ENCODE peak calls at places on chromosomes 7 and 10, in seven cellular contexts. U is CD8-positive, alpha-beta T cell; T is pancreas; F is neural progenitor cell; M is WERI-Rb-1; P is tibial artery; L is heart right ventricle. C is an unnamed sample.

GRCh38 chr10:25704622-25705021 is 229.4 kb upstream of the MYO3A start:
- DNase-seq in U (no peak), T (no peak), F (no peak), M (no peak), P (no peak), L (no peak), C (no peak)

GRCh38 chr7:53422291-53422690 is 386.9 kb downstream of the POM121L12 start:
- DNase-seq in U (no peak), T (no peak), F (no peak), M (no peak), P (no peak), L (no peak), C (no peak)

GRCh38 chr7:135661311-135662122 is 797 bp upstream of the STMP1 start:
- DNase-seq in U (no peak), T (peak; percentile 31), F (no peak), M (no peak), P (no peak), L (no peak), C (no peak)

GRCh38 chr10:8059191-8059936 is 4.9 kb downstream of the GATA3 start:
- DNase-seq in U (peak; percentile 56), T (no peak), F (peak; percentile 45), M (no peak), P (no peak), L (no peak), C (no peak)

GRCh38 chr7:36985866-36986402 is 261.6 kb upstream of the AOAH start:
- DNase-seq in U (no peak), T (no peak), F (no peak), M (peak; percentile 38), P (no peak), L (no peak), C (no peak)

GRCh38 chr10:89275383-89275782 is 23.8 kb upstream of the LIPA start:
- DNase-seq in U (no peak), T (no peak), F (no peak), M (no peak), P (no peak), L (no peak), C (no peak)

GRCh38 chr10:84114088-84114667 is 25.1 kb upstream of the GHITM start:
- DNase-seq in U (no peak), T (no peak), F (peak; percentile 28), M (no peak), P (no peak), L (no peak), C (no peak)

GRCh38 chr7:98669417-98670015 is 52.4 kb downstream of the NPTX2 start:
- DNase-seq in U (no peak), T (no peak), F (no peak), M (no peak), P (no peak), L (peak; percentile 13), C (no peak)

GRCh38 chr10:1142596-1142995 is 86.4 kb downstream of the WDR37 start:
- DNase-seq in U (no peak), T (no peak), F (peak; percentile 32), M (no peak), P (no peak), L (no peak), C (no peak)

GRCh38 chr10:4057725-4058513 is 272.9 kb upstream of the KLF6 start:
- DNase-seq in U (no peak), T (no peak), F (no peak), M (no peak), P (no peak), L (no peak), C (no peak)

GRCh38 chr10:66277481-66277880 is 648.4 kb upstream of the LRRTM3 start:
- DNase-seq in U (no peak), T (no peak), F (no peak), M (no peak), P (no peak), L (no peak), C (no peak)

GRCh38 chr10:31102421-31102820 is 70.8 kb upstream of the ZNF438 start:
- DNase-seq in U (no peak), T (no peak), F (no peak), M (no peak), P (no peak), L (no peak), C (no peak)

GRCh38 chr7:2754912-2755311 is 66.9 kb downstream of the AMZ1 start:
- DNase-seq in U (no peak), T (no peak), F (no peak), M (no peak), P (no peak), L (no peak), C (no peak)

GRCh38 chr10:68594405-68594804 is 34.3 kb downstream of the TET1 start:
- DNase-seq in U (no peak), T (no peak), F (no peak), M (no peak), P (no peak), L (peak; percentile 39), C (no peak)

GRCh38 chr10:6114758-6115410 is 26.1 kb downstream of the RBM17 start:
- DNase-seq in U (no peak), T (no peak), F (no peak), M (no peak), P (no peak), L (peak; percentile 32), C (no peak)

GRCh38 chr7:154503962-154504550 is 451.9 kb downstream of the DPP6 start:
- DNase-seq in U (no peak), T (no peak), F (peak; percentile 73), M (no peak), P (no peak), L (no peak), C (peak; percentile 75)

GRCh38 chr7:24734306-24734705 is 23.0 kb downstream of the GSDME start:
- DNase-seq in U (no peak), T (no peak), F (no peak), M (no peak), P (no peak), L (no peak), C (no peak)

GRCh38 chr10:86248062-86248461 is 118.5 kb downstream of the GRID1 start:
- DNase-seq in U (no peak), T (no peak), F (no peak), M (no peak), P (no peak), L (no peak), C (no peak)

GRCh38 chr10:132417957-132418441 is 21.0 kb downstream of the PWWP2B start:
- DNase-seq in U (no peak), T (peak; percentile 56), F (no peak), M (no peak), P (no peak), L (no peak), C (no peak)

GRCh38 chr10:58742141-58742540 is 229.5 kb downstream of the BICC1 start:
- DNase-seq in U (no peak), T (no peak), F (no peak), M (no peak), P (no peak), L (no peak), C (no peak)

DNA sequence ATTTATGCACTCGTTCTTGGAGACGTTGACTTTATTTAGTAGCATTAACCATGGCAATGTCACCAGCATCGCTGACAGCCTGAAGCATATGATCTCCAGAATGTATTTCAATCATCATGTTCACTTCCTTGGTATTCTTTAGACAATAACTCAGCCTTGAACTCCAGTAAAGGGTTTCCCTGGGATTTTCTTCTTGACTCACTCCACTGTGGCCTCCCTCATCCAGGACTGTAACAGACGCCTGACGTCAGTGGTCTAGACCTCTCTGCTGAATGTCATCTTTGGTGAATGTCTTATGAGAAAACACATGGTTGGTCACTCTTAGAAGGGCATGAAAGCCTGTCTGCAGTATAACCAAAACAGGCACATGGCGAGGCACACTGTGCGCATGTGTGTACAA is 64.4 kb downstream of the EGFR start:
- DNase-seq in U (no peak), T (no peak), F (no peak), M (no peak), P (no peak), L (no peak), C (no peak)
- H3K27ac ChIP-seq in U (no peak overlapping the region), T (no peak overlapping the region), F (no peak overlapping the region), M (no peak overlapping the region), P (no peak overlapping the region), L (no peak overlapping the region), C (no peak overlapping the region)

DNA sequence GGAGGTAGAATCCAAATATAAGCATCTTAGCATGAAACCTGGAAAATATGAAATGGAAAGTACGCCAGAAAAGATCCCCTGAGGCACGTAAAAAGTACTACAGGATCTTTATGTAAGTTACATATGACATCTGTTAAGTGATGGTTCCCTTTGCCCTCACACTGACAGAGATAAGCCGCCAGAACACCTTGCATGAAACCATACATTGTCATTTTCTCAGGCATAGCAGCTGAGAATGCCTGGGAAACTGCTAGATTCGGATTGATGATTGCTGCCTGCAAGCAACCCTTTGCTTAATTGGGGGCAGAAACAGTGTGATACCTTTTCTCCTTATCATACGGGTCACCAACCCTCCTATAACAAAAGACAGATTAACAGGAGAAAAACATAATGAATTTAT is 826.6 kb upstream of the LRRN3 start:
- DNase-seq in U (no peak), T (no peak), F (no peak), M (no peak), P (no peak), L (no peak), C (no peak)
- H3K4me3 ChIP-seq in U (no peak overlapping the region), T (no peak overlapping the region), F (no peak overlapping the region), M (no peak overlapping the region), P (no peak overlapping the region), L (no peak overlapping the region), C (no peak overlapping the region)

GRCh38 chr7:12431886-12432285 is 28.2 kb upstream of the VWDE start:
- DNase-seq in U (no peak), T (peak; percentile 21), F (peak; percentile 45), M (no peak), P (no peak), L (no peak), C (no peak)

GRCh38 chr7:12436896-12437535 is 33.4 kb upstream of the VWDE start:
- DNase-seq in U (no peak), T (no peak), F (peak; percentile 64), M (peak; percentile 16), P (no peak), L (no peak), C (peak; percentile 17)

GRCh38 chr7:12436126-12436525 is 32.5 kb upstream of the VWDE start:
- DNase-seq in U (no peak), T (no peak), F (no peak), M (no peak), P (no peak), L (no peak), C (no peak)

GRCh38 chr7:12434012-12434642 is 30.5 kb upstream of the VWDE start:
- DNase-seq in U (no peak), T (no peak), F (no peak), M (no peak), P (no peak), L (no peak), C (peak; percentile 31)
- TF ChIP-seq CTCF in U (peak; percentile 42), T (no peak), F (peak; percentile 65), M (no peak), P (no peak), L (no peak), C (peak; percentile 63)

GRCh38 chr10:72218756-72219155 is 2.7 kb upstream of the ASCC1 start:
- DNase-seq in U (no peak), T (no peak), F (no peak), M (no peak), P (peak; percentile 10), L (no peak), C (no peak)

GRCh38 chr10:72220637-72221036 is 4.6 kb upstream of the ASCC1 start:
- DNase-seq in U (no peak), T (no peak), F (no peak), M (no peak), P (no peak), L (no peak), C (no peak)

GRCh38 chr10:72219229-72219814 is 3.2 kb upstream of the ASCC1 start:
- DNase-seq in U (no peak), T (no peak), F (no peak), M (no peak), P (peak; percentile 48), L (no peak), C (no peak)

GRCh38 chr10:72218329-72218728 is 2.3 kb upstream of the ASCC1 start:
- DNase-seq in U (no peak), T (no peak), F (no peak), M (no peak), P (no peak), L (no peak), C (no peak)

GRCh38 chr10:72215611-72216549 is at the start of the genes ANAPC16 and ASCC1:
- DNase-seq in U (peak; percentile 98), T (peak; percentile 93), F (peak; percentile 95), M (peak; percentile 93), P (peak; percentile 96), L (peak; percentile 91), C (peak; percentile 95)
- H3K27ac ChIP-seq in U (peak within 1 kb of the TSS; percentile 61), T (peak within 1 kb of the TSS; percentile 98), F (peak within 1 kb of the TSS; percentile 96), M (peak within 1 kb of the TSS; percentile 97), P (peak within 1 kb of the TSS; percentile 92), L (peak within 1 kb of the TSS; percentile 98), C (peak within 1 kb of the TSS; percentile 97)

C was measured in MM.1S.